ENCODE peak calls at places on chromosomes 16 and 17, in four cellular contexts. E, W, Z and J are unnamed samples.

GRCh38 chr17:1153795-1154546 is 25.8 kb downstream of the ABR start:
- DNase-seq in E (no peak), W (no peak), Z (peak), J (no peak)

GRCh38 chr16:56849690-56850680 is 15.0 kb upstream of the SLC12A3 start:
- DNase-seq in E (no peak), W (no peak), Z (no peak), J (no peak)

GRCh38 chr16:76955629-76956028 is 235.4 kb upstream of the MON1B start:
- DNase-seq in E (no peak), W (no peak), Z (no peak), J (no peak)

GRCh38 chr16:85430523-85431381 is 182.4 kb upstream of the GSE1 start:
- DNase-seq in E (no peak), W (no peak), Z (no peak), J (no peak)

GRCh38 chr16:10922328-10923145 is 19.7 kb downstream of the DEXI start:
- DNase-seq in E (no peak), W (no peak), Z (no peak), J (no peak)

GRCh38 chr16:89949121-89949742 is 677 bp downstream of the DEF8 start:
- DNase-seq in E (no peak), W (no peak), Z (no peak), J (no peak)

GRCh38 chr16:87411375-87412271 is 19.5 kb downstream of the MAP1LC3B start:
- DNase-seq in E (no peak), W (no peak), Z (no peak), J (no peak)

GRCh38 chr16:8194795-8195194 is 395.5 kb downstream of the TMEM114 start:
- DNase-seq in E (no peak), W (no peak), Z (peak), J (no peak)

GRCh38 chr16:27972500-27972899 is 91.0 kb downstream of the GSG1L start:
- DNase-seq in E (peak), W (peak), Z (peak), J (peak)

GRCh38 chr17:40558651-40559015 is 6.6 kb downstream of the CCR7 start:
- DNase-seq in E (no peak), W (no peak), Z (no peak), J (no peak)

GRCh38 chr17:61397086-61397842 is 2.4 kb upstream of the TBX2 start:
- DNase-seq in E (no peak), W (no peak), Z (peak), J (no peak)

GRCh38 chr16:77359065-77359502 is 75.8 kb downstream of the ADAMTS18 start:
- DNase-seq in E (no peak), W (peak), Z (no peak), J (no peak)

GRCh38 chr16:75575976-75576375 is 9.8 kb downstream of the GABARAPL2 start:
- DNase-seq in E (no peak), W (no peak), Z (no peak), J (no peak)

GRCh38 chr17:79244665-79245064 is 170.0 kb downstream of the ENGASE start:
- DNase-seq in E (no peak), W (no peak), Z (no peak), J (no peak)